ENCODE peak calls at places on chromosomes 4 and X, in nine cellular contexts. D, T, Y, Z, L, H, N, G and O are unnamed samples.

GRCh38 chrX:134741801-134742200 is 83.5 kb upstream of the PLAC1 start:
- DNase-seq in D (no peak), T (peak; percentile 51), Y (no peak), Z (no peak), L (no peak), H (no peak), N (no peak), G (no peak), O (no peak)

GRCh38 chrX:81202413-81202794 is 502 bp downstream of the SH3BGRL start:
- DNase-seq in D (no peak), T (peak; percentile 35), Y (peak; percentile 17), Z (no peak), L (no peak), H (no peak), N (no peak), G (no peak), O (no peak)

GRCh38 chr4:152220201-152220666 is 315.7 kb downstream of the FBXW7 start:
- DNase-seq in D (peak; percentile 74), T (peak; percentile 94), Y (peak; percentile 30), Z (no peak), L (no peak), H (no peak), N (no peak), G (no peak), O (no peak)

GRCh38 chr4:41865306-41865980 is 69.8 kb upstream of the TMEM33 start:
- DNase-seq in D (peak; percentile 28), T (no peak), Y (no peak), Z (no peak), L (no peak), H (no peak), N (no peak), G (no peak), O (no peak)

GRCh38 chr4:141643557-141643956 is 7.2 kb downstream of the IL15 start:
- DNase-seq in D (peak; percentile 91), T (peak; percentile 50), Y (peak; percentile 80), Z (no peak), L (peak; percentile 36), H (no peak), N (no peak), G (no peak), O (peak; percentile 27)

GRCh38 chr4:17447056-17447455 is 64.8 kb downstream of the QDPR start:
- DNase-seq in D (peak; percentile 5), T (no peak), Y (no peak), Z (no peak), L (no peak), H (no peak), N (no peak), G (no peak), O (no peak)

GRCh38 chr4:105871997-105872396 is 23.3 kb upstream of the NPNT start:
- DNase-seq in D (no peak), T (no peak), Y (no peak), Z (no peak), L (no peak), H (no peak), N (no peak), G (no peak), O (no peak)

GRCh38 chr4:162952232-162952631 is 214.5 kb downstream of the NAF1 start:
- DNase-seq in D (peak; percentile 69), T (peak; percentile 1), Y (peak; percentile 86), Z (no peak), L (peak; percentile 2), H (no peak), N (no peak), G (no peak), O (no peak)

GRCh38 chrX:3638280-3638873 is 75.1 kb downstream of the PRKX start:
- DNase-seq in D (peak; percentile 32), T (peak; percentile 54), Y (peak; percentile 72), Z (no peak), L (peak; percentile 4), H (no peak), N (peak; percentile 59), G (no peak), O (peak; percentile 39)

GRCh38 chr4:128387600-128388351 is 100.2 kb upstream of the PGRMC2 start:
- DNase-seq in D (peak; percentile 73), T (peak; percentile 77), Y (peak; percentile 51), Z (no peak), L (no peak), H (no peak), N (peak; percentile 44), G (no peak), O (no peak)

GRCh38 chr4:76806757-76807156 is 91.2 kb downstream of the SOWAHB start:
- DNase-seq in D (peak; percentile 38), T (no peak), Y (no peak), Z (no peak), L (no peak), H (no peak), N (no peak), G (no peak), O (no peak)

GRCh38 chrX:63349307-63349706 is 1.8 kb downstream of the SPIN4 start:
- DNase-seq in D (no peak), T (peak; percentile 32), Y (peak; percentile 13), Z (no peak), L (no peak), H (no peak), N (peak; percentile 13), G (no peak), O (no peak)

GRCh38 chr4:183617075-183617474 is 41.9 kb downstream of the RWDD4 start:
- DNase-seq in D (no peak), T (no peak), Y (no peak), Z (no peak), L (no peak), H (no peak), N (no peak), G (no peak), O (no peak)

GRCh38 chrX:313546-313945 is 5.0 kb downstream of the GTPBP6 start:
- DNase-seq in D (no peak), T (no peak), Y (no peak), Z (no peak), L (no peak), H (no peak), N (no peak), G (no peak), O (no peak)

GRCh38 chr4:150501019-150501727 is 80.8 kb upstream of the MAB21L2 start:
- DNase-seq in D (peak; percentile 88), T (peak; percentile 37), Y (peak; percentile 89), Z (no peak), L (peak; percentile 4), H (no peak), N (no peak), G (no peak), O (peak; percentile 8)

GRCh38 chr4:153137168-153137567 is 67.1 kb upstream of the TRIM2 start:
- DNase-seq in D (peak; percentile 88), T (no peak), Y (peak; percentile 93), Z (no peak), L (peak; percentile 70), H (no peak), N (peak; percentile 48), G (no peak), O (peak; percentile 53)

GRCh38 chr4:8409271-8410065 is 31.1 kb downstream of the ACOX3 start:
- DNase-seq in D (peak; percentile 10), T (peak; percentile 60), Y (no peak), Z (peak; percentile 54), L (peak; percentile 38), H (peak; percentile 28), N (no peak), G (peak; percentile 16), O (no peak)

GRCh38 chrX:71489540-71489939 is 43.4 kb upstream of the OGT start:
- DNase-seq in D (no peak), T (no peak), Y (no peak), Z (no peak), L (peak; percentile 7), H (no peak), N (no peak), G (no peak), O (no peak)

GRCh38 chrX:11728556-11728955 is 29.5 kb upstream of the MSL3 start:
- DNase-seq in D (no peak), T (peak; percentile 61), Y (no peak), Z (no peak), L (no peak), H (no peak), N (no peak), G (no peak), O (no peak)

GRCh38 chr4:173091362-173091761 is 77.2 kb upstream of the GALNT7 start:
- DNase-seq in D (no peak), T (no peak), Y (no peak), Z (no peak), L (no peak), H (no peak), N (peak; percentile 4), G (no peak), O (no peak)

GRCh38 chr4:173680278-173680677 is 150.2 kb upstream of the HAND2 start:
- DNase-seq in D (no peak), T (no peak), Y (no peak), Z (no peak), L (no peak), H (no peak), N (no peak), G (no peak), O (no peak)

GRCh38 chr4:172153694-172154093 is 340.5 kb downstream of the GALNTL6 start:
- DNase-seq in D (no peak), T (no peak), Y (no peak), Z (no peak), L (no peak), H (no peak), N (no peak), G (no peak), O (no peak)

GRCh38 chrX:69539437-69539836 is 35.3 kb downstream of the NALF2 start:
- DNase-seq in D (no peak), T (no peak), Y (no peak), Z (no peak), L (no peak), H (no peak), N (no peak), G (no peak), O (no peak)

GRCh38 chr4:152999376-153000067 is 63.4 kb downstream of the FHDC1 start:
- DNase-seq in D (no peak), T (no peak), Y (no peak), Z (no peak), L (no peak), H (no peak), N (peak; percentile 81), G (no peak), O (no peak)

GRCh38 chr4:84683065-84683464 is 100.1 kb downstream of the CDS1 start:
- DNase-seq in D (peak; percentile 34), T (no peak), Y (no peak), Z (no peak), L (no peak), H (no peak), N (no peak), G (no peak), O (no peak)

GRCh38 chr4:114729339-114729738 is 130.7 kb downstream of the UGT8 start:
- DNase-seq in D (no peak), T (peak; percentile 8), Y (no peak), Z (no peak), L (no peak), H (no peak), N (peak; percentile 82), G (no peak), O (no peak)

GRCh38 chr4:178471385-178471784 is 1029.1 kb upstream of the AGA start:
- DNase-seq in D (no peak), T (no peak), Y (no peak), Z (no peak), L (no peak), H (no peak), N (no peak), G (no peak), O (peak; percentile 1)

GRCh38 chr4:108829981-108830492 is 67.2 kb upstream of the ETNPPL start:
- DNase-seq in D (no peak), T (no peak), Y (no peak), Z (no peak), L (no peak), H (no peak), N (no peak), G (no peak), O (no peak)

GRCh38 chr4:139556071-139556734 is at the start of gene SETD7:
- DNase-seq in D (peak; percentile 87), T (peak; percentile 90), Y (peak; percentile 84), Z (peak; percentile 55), L (peak; percentile 52), H (peak; percentile 32), N (peak; percentile 77), G (peak; percentile 22), O (peak; percentile 77)

GRCh38 chrX:104136241-104137019 is 20.4 kb downstream of the SLC25A53 start:
- DNase-seq in D (peak; percentile 79), T (peak; percentile 83), Y (peak; percentile 83), Z (peak; percentile 18), L (peak; percentile 42), H (peak; percentile 21), N (peak; percentile 85), G (peak; percentile 2), O (peak; percentile 70)

GRCh38 chrX:11648705-11649519 is 16.8 kb downstream of the ARHGAP6 start:
- DNase-seq in D (peak; percentile 67), T (no peak), Y (no peak), Z (no peak), L (no peak), H (no peak), N (no peak), G (no peak), O (no peak)